ENCODE peak calls at places on chromosomes 6 and 20, in six cellular contexts. One of them, this sample, is unnamed.

GRCh38 chr6:296151-297122 is 4.2 kb downstream of the DUSP22 start:
- DNase-seq in IMR-90: no peak
- DNase-seq in putamen: peak; percentile 87
- DNase-seq in AG20443: no peak
- DNase-seq in activated naive CD8-positive, alpha-beta T cell treated with anti-CD3 and anti-CD28 coated beads, Interleukin-2, amount 10 ng/mL, durations not matched to agents 7 days and 5 days: no peak
- DNase-seq in neural crest cell: no peak
- DNase-seq in this sample: no peak

GRCh38 chr20:35091808-35092523 is 641 bp downstream of the TRPC4AP start:
- DNase-seq in putamen: no peak
- DNase-seq in activated naive CD8-positive, alpha-beta T cell treated with anti-CD3 and anti-CD28 coated beads, Interleukin-2, amount 10 ng/mL, durations not matched to agents 7 days and 5 days: no peak
- DNase-seq in neural crest cell: no peak
- DNase-seq in AG20443: peak; percentile 31
- DNase-seq in IMR-90: peak; percentile 16
- DNase-seq in this sample: no peak

GRCh38 chr6:155313602-155314091 is 637 bp downstream of the TFB1M start:
- DNase-seq in activated naive CD8-positive, alpha-beta T cell treated with anti-CD3 and anti-CD28 coated beads, Interleukin-2, amount 10 ng/mL, durations not matched to agents 7 days and 5 days: no peak
- DNase-seq in AG20443: no peak
- DNase-seq in putamen: no peak
- DNase-seq in IMR-90: no peak
- DNase-seq in neural crest cell: no peak
- DNase-seq in this sample: no peak

GRCh38 chr20:16589623-16590022 is 16.4 kb upstream of the KIF16B start:
- DNase-seq in AG20443: no peak
- DNase-seq in putamen: no peak
- DNase-seq in IMR-90: no peak
- DNase-seq in neural crest cell: no peak
- DNase-seq in activated naive CD8-positive, alpha-beta T cell treated with anti-CD3 and anti-CD28 coated beads, Interleukin-2, amount 10 ng/mL, durations not matched to agents 7 days and 5 days: no peak
- DNase-seq in this sample: no peak

GRCh38 chr6:18752278-18753057 is 365.3 kb downstream of the RNF144B start:
- DNase-seq in activated naive CD8-positive, alpha-beta T cell treated with anti-CD3 and anti-CD28 coated beads, Interleukin-2, amount 10 ng/mL, durations not matched to agents 7 days and 5 days: no peak
- DNase-seq in AG20443: no peak
- DNase-seq in neural crest cell: no peak
- DNase-seq in putamen: no peak
- DNase-seq in IMR-90: no peak
- DNase-seq in this sample: peak; percentile 8

GRCh38 chr6:156359912-156360311 is 417.3 kb upstream of the ARID1B start:
- DNase-seq in AG20443: no peak
- DNase-seq in activated naive CD8-positive, alpha-beta T cell treated with anti-CD3 and anti-CD28 coated beads, Interleukin-2, amount 10 ng/mL, durations not matched to agents 7 days and 5 days: no peak
- DNase-seq in IMR-90: no peak
- DNase-seq in putamen: no peak
- DNase-seq in neural crest cell: no peak
- DNase-seq in this sample: peak; percentile 16

GRCh38 chr6:33029297-33030184 is 20.1 kb upstream of the HLA-DOA start:
- DNase-seq in AG20443: no peak
- DNase-seq in IMR-90: peak; percentile 4
- DNase-seq in neural crest cell: no peak
- DNase-seq in activated naive CD8-positive, alpha-beta T cell treated with anti-CD3 and anti-CD28 coated beads, Interleukin-2, amount 10 ng/mL, durations not matched to agents 7 days and 5 days: no peak
- DNase-seq in putamen: peak; percentile 47
- DNase-seq in this sample: no peak

GRCh38 chr20:1626528-1627192 is 6.9 kb upstream of the SIRPB1 start:
- DNase-seq in IMR-90: no peak
- DNase-seq in neural crest cell: no peak
- DNase-seq in activated naive CD8-positive, alpha-beta T cell treated with anti-CD3 and anti-CD28 coated beads, Interleukin-2, amount 10 ng/mL, durations not matched to agents 7 days and 5 days: no peak
- DNase-seq in AG20443: no peak
- DNase-seq in putamen: no peak
- DNase-seq in this sample: no peak

GRCh38 chr20:53142651-53143177 is 170.6 kb downstream of the TSHZ2 start:
- DNase-seq in IMR-90: no peak
- DNase-seq in activated naive CD8-positive, alpha-beta T cell treated with anti-CD3 and anti-CD28 coated beads, Interleukin-2, amount 10 ng/mL, durations not matched to agents 7 days and 5 days: no peak
- DNase-seq in neural crest cell: no peak
- DNase-seq in AG20443: no peak
- DNase-seq in putamen: no peak
- DNase-seq in this sample: no peak

GRCh38 chr6:105949939-105950582 is 136.1 kb upstream of the PRDM1 start:
- DNase-seq in putamen: no peak
- DNase-seq in neural crest cell: no peak
- DNase-seq in AG20443: no peak
- DNase-seq in activated naive CD8-positive, alpha-beta T cell treated with anti-CD3 and anti-CD28 coated beads, Interleukin-2, amount 10 ng/mL, durations not matched to agents 7 days and 5 days: no peak
- DNase-seq in IMR-90: no peak
- DNase-seq in this sample: no peak

GRCh38 chr6:51467231-51467952 is 620.0 kb downstream of the PKHD1 start:
- DNase-seq in putamen: no peak
- DNase-seq in IMR-90: no peak
- DNase-seq in AG20443: no peak
- DNase-seq in activated naive CD8-positive, alpha-beta T cell treated with anti-CD3 and anti-CD28 coated beads, Interleukin-2, amount 10 ng/mL, durations not matched to agents 7 days and 5 days: no peak
- DNase-seq in neural crest cell: no peak
- DNase-seq in this sample: no peak

GRCh38 chr20:31740656-31741323 is 1.7 kb downstream of the TPX2 start:
- DNase-seq in IMR-90: no peak
- DNase-seq in neural crest cell: no peak
- DNase-seq in putamen: no peak
- DNase-seq in activated naive CD8-positive, alpha-beta T cell treated with anti-CD3 and anti-CD28 coated beads, Interleukin-2, amount 10 ng/mL, durations not matched to agents 7 days and 5 days: no peak
- DNase-seq in AG20443: no peak
- DNase-seq in this sample: no peak

GRCh38 chr20:56685879-56686278 is 56.8 kb downstream of the TFAP2C start:
- DNase-seq in activated naive CD8-positive, alpha-beta T cell treated with anti-CD3 and anti-CD28 coated beads, Interleukin-2, amount 10 ng/mL, durations not matched to agents 7 days and 5 days: no peak
- DNase-seq in IMR-90: no peak
- DNase-seq in putamen: no peak
- DNase-seq in neural crest cell: no peak
- DNase-seq in AG20443: no peak
- DNase-seq in this sample: no peak

GRCh38 chr6:137451926-137452325 is 42.3 kb downstream of the OLIG3 start:
- DNase-seq in activated naive CD8-positive, alpha-beta T cell treated with anti-CD3 and anti-CD28 coated beads, Interleukin-2, amount 10 ng/mL, durations not matched to agents 7 days and 5 days: no peak
- DNase-seq in IMR-90: peak; percentile 87
- DNase-seq in AG20443: peak; percentile 19
- DNase-seq in putamen: no peak
- DNase-seq in neural crest cell: no peak
- DNase-seq in this sample: no peak

GRCh38 chr20:25136643-25137559 is 55.0 kb upstream of the VSX1 start:
- DNase-seq in IMR-90: peak; percentile 87
- DNase-seq in putamen: peak; percentile 76
- DNase-seq in activated naive CD8-positive, alpha-beta T cell treated with anti-CD3 and anti-CD28 coated beads, Interleukin-2, amount 10 ng/mL, durations not matched to agents 7 days and 5 days: no peak
- DNase-seq in AG20443: peak; percentile 97
- DNase-seq in neural crest cell: no peak
- DNase-seq in this sample: no peak

GRCh38 chr6:145415616-145416015 is 319.7 kb downstream of the EPM2A start:
- DNase-seq in putamen: peak; percentile 76
- DNase-seq in neural crest cell: no peak
- DNase-seq in activated naive CD8-positive, alpha-beta T cell treated with anti-CD3 and anti-CD28 coated beads, Interleukin-2, amount 10 ng/mL, durations not matched to agents 7 days and 5 days: no peak
- DNase-seq in IMR-90: no peak
- DNase-seq in AG20443: no peak
- DNase-seq in this sample: no peak

GRCh38 chr6:89311853-89312531 is 3.1 kb downstream of the GABRR2 start:
- DNase-seq in IMR-90: peak; percentile 54
- DNase-seq in neural crest cell: peak; percentile 30
- DNase-seq in putamen: peak; percentile 45
- DNase-seq in activated naive CD8-positive, alpha-beta T cell treated with anti-CD3 and anti-CD28 coated beads, Interleukin-2, amount 10 ng/mL, durations not matched to agents 7 days and 5 days: no peak
- DNase-seq in AG20443: peak; percentile 60
- DNase-seq in this sample: no peak

GRCh38 chr20:64072664-64073063 is 6.7 kb downstream of the RGS19 start:
- DNase-seq in putamen: no peak
- DNase-seq in activated naive CD8-positive, alpha-beta T cell treated with anti-CD3 and anti-CD28 coated beads, Interleukin-2, amount 10 ng/mL, durations not matched to agents 7 days and 5 days: no peak
- DNase-seq in IMR-90: no peak
- DNase-seq in neural crest cell: no peak
- DNase-seq in AG20443: no peak
- DNase-seq in this sample: no peak

GRCh38 chr20:3751284-3751663 is 16.3 kb downstream of the ADISSP start:
- DNase-seq in putamen: no peak
- DNase-seq in neural crest cell: no peak
- DNase-seq in activated naive CD8-positive, alpha-beta T cell treated with anti-CD3 and anti-CD28 coated beads, Interleukin-2, amount 10 ng/mL, durations not matched to agents 7 days and 5 days: no peak
- DNase-seq in IMR-90: no peak
- DNase-seq in AG20443: no peak
- DNase-seq in this sample: no peak

GRCh38 chr6:40347571-40348011 is 239.6 kb downstream of the LRFN2 start:
- DNase-seq in putamen: no peak
- DNase-seq in AG20443: peak; percentile 3
- DNase-seq in neural crest cell: no peak
- DNase-seq in activated naive CD8-positive, alpha-beta T cell treated with anti-CD3 and anti-CD28 coated beads, Interleukin-2, amount 10 ng/mL, durations not matched to agents 7 days and 5 days: no peak
- DNase-seq in IMR-90: no peak
- DNase-seq in this sample: no peak

GRCh38 chr20:53599378-53599777 is 5.7 kb upstream of the ZNF217 start:
- DNase-seq in activated naive CD8-positive, alpha-beta T cell treated with anti-CD3 and anti-CD28 coated beads, Interleukin-2, amount 10 ng/mL, durations not matched to agents 7 days and 5 days: no peak
- DNase-seq in putamen: no peak
- DNase-seq in neural crest cell: no peak
- DNase-seq in IMR-90: no peak
- DNase-seq in AG20443: no peak
- DNase-seq in this sample: no peak

GRCh38 chr20:17620371-17621228 is 50.7 kb downstream of the DSTN start:
- DNase-seq in putamen: no peak
- DNase-seq in activated naive CD8-positive, alpha-beta T cell treated with anti-CD3 and anti-CD28 coated beads, Interleukin-2, amount 10 ng/mL, durations not matched to agents 7 days and 5 days: peak; percentile 22
- DNase-seq in IMR-90: no peak
- DNase-seq in AG20443: no peak
- DNase-seq in neural crest cell: no peak
- DNase-seq in this sample: no peak

GRCh38 chr20:48153523-48153922 is 368.2 kb upstream of the SULF2 start:
- DNase-seq in activated naive CD8-positive, alpha-beta T cell treated with anti-CD3 and anti-CD28 coated beads, Interleukin-2, amount 10 ng/mL, durations not matched to agents 7 days and 5 days: no peak
- DNase-seq in IMR-90: no peak
- DNase-seq in AG20443: no peak
- DNase-seq in neural crest cell: no peak
- DNase-seq in putamen: peak; percentile 46
- DNase-seq in this sample: no peak

GRCh38 chr20:25541676-25542075 is 43.7 kb downstream of the NINL start:
- DNase-seq in putamen: no peak
- DNase-seq in AG20443: peak; percentile 42
- DNase-seq in IMR-90: no peak
- DNase-seq in activated naive CD8-positive, alpha-beta T cell treated with anti-CD3 and anti-CD28 coated beads, Interleukin-2, amount 10 ng/mL, durations not matched to agents 7 days and 5 days: no peak
- DNase-seq in neural crest cell: no peak
- DNase-seq in this sample: no peak

GRCh38 chr20:953742-954141 is 37.6 kb upstream of the ANGPT4 start:
- DNase-seq in activated naive CD8-positive, alpha-beta T cell treated with anti-CD3 and anti-CD28 coated beads, Interleukin-2, amount 10 ng/mL, durations not matched to agents 7 days and 5 days: no peak
- DNase-seq in IMR-90: no peak
- DNase-seq in AG20443: peak; percentile 44
- DNase-seq in neural crest cell: no peak
- DNase-seq in putamen: no peak
- DNase-seq in this sample: no peak

GRCh38 chr6:140051521-140052455 is 677.3 kb upstream of the CITED2 start:
- DNase-seq in putamen: no peak
- DNase-seq in AG20443: peak; percentile 74
- DNase-seq in activated naive CD8-positive, alpha-beta T cell treated with anti-CD3 and anti-CD28 coated beads, Interleukin-2, amount 10 ng/mL, durations not matched to agents 7 days and 5 days: no peak
- DNase-seq in neural crest cell: no peak
- DNase-seq in IMR-90: peak; percentile 98
- DNase-seq in this sample: no peak

GRCh38 chr6:1612386-1612893 is 2.7 kb downstream of the FOXC1 start:
- DNase-seq in neural crest cell: no peak
- DNase-seq in IMR-90: no peak
- DNase-seq in putamen: no peak
- DNase-seq in activated naive CD8-positive, alpha-beta T cell treated with anti-CD3 and anti-CD28 coated beads, Interleukin-2, amount 10 ng/mL, durations not matched to agents 7 days and 5 days: no peak
- DNase-seq in AG20443: no peak
- DNase-seq in this sample: no peak

GRCh38 chr6:122894791-122895190 is 101.2 kb upstream of the CLVS2 start:
- DNase-seq in putamen: no peak
- DNase-seq in neural crest cell: no peak
- DNase-seq in activated naive CD8-positive, alpha-beta T cell treated with anti-CD3 and anti-CD28 coated beads, Interleukin-2, amount 10 ng/mL, durations not matched to agents 7 days and 5 days: no peak
- DNase-seq in IMR-90: no peak
- DNase-seq in AG20443: no peak
- DNase-seq in this sample: no peak

GRCh38 chr20:61419010-61419409 is 166.9 kb downstream of the CDH4 start:
- DNase-seq in activated naive CD8-positive, alpha-beta T cell treated with anti-CD3 and anti-CD28 coated beads, Interleukin-2, amount 10 ng/mL, durations not matched to agents 7 days and 5 days: no peak
- DNase-seq in putamen: no peak
- DNase-seq in neural crest cell: no peak
- DNase-seq in AG20443: no peak
- DNase-seq in IMR-90: no peak
- DNase-seq in this sample: no peak

GRCh38 chr20:56808732-56809131 is 179.6 kb downstream of the TFAP2C start:
- DNase-seq in AG20443: no peak
- DNase-seq in activated naive CD8-positive, alpha-beta T cell treated with anti-CD3 and anti-CD28 coated beads, Interleukin-2, amount 10 ng/mL, durations not matched to agents 7 days and 5 days: no peak
- DNase-seq in neural crest cell: no peak
- DNase-seq in IMR-90: no peak
- DNase-seq in putamen: no peak
- DNase-seq in this sample: no peak

GRCh38 chr6:120960761-120961160 is 373.5 kb downstream of the TBC1D32 start:
- DNase-seq in putamen: no peak
- DNase-seq in activated naive CD8-positive, alpha-beta T cell treated with anti-CD3 and anti-CD28 coated beads, Interleukin-2, amount 10 ng/mL, durations not matched to agents 7 days and 5 days: no peak
- DNase-seq in IMR-90: no peak
- DNase-seq in AG20443: no peak
- DNase-seq in neural crest cell: no peak
- DNase-seq in this sample: no peak

GRCh38 chr6:158232445-158233213 is 64.5 kb downstream of the GTF2H5 start:
- DNase-seq in activated naive CD8-positive, alpha-beta T cell treated with anti-CD3 and anti-CD28 coated beads, Interleukin-2, amount 10 ng/mL, durations not matched to agents 7 days and 5 days: peak; percentile 60
- DNase-seq in neural crest cell: peak; percentile 40
- DNase-seq in putamen: peak; percentile 67
- DNase-seq in AG20443: peak; percentile 66
- DNase-seq in IMR-90: peak; percentile 63
- DNase-seq in this sample: no peak

GRCh38 chr6:39195792-39196385 is 33.4 kb downstream of the KCNK5 start:
- DNase-seq in neural crest cell: no peak
- DNase-seq in activated naive CD8-positive, alpha-beta T cell treated with anti-CD3 and anti-CD28 coated beads, Interleukin-2, amount 10 ng/mL, durations not matched to agents 7 days and 5 days: no peak
- DNase-seq in AG20443: no peak
- DNase-seq in IMR-90: no peak
- DNase-seq in putamen: no peak
- DNase-seq in this sample: no peak

GRCh38 chr6:42774201-42774600 is 7.7 kb upstream of the BICRAL start:
- DNase-seq in activated naive CD8-positive, alpha-beta T cell treated with anti-CD3 and anti-CD28 coated beads, Interleukin-2, amount 10 ng/mL, durations not matched to agents 7 days and 5 days: no peak
- DNase-seq in neural crest cell: no peak
- DNase-seq in AG20443: no peak
- DNase-seq in IMR-90: no peak
- DNase-seq in putamen: no peak
- DNase-seq in this sample: no peak

GRCh38 chr6:169289671-169290408 is 36.2 kb upstream of the THBS2 start:
- DNase-seq in neural crest cell: no peak
- DNase-seq in putamen: no peak
- DNase-seq in IMR-90: peak; percentile 51
- DNase-seq in activated naive CD8-positive, alpha-beta T cell treated with anti-CD3 and anti-CD28 coated beads, Interleukin-2, amount 10 ng/mL, durations not matched to agents 7 days and 5 days: no peak
- DNase-seq in AG20443: peak; percentile 24
- DNase-seq in this sample: no peak